ENCODE peak calls at places on chromosomes 3 and 15, in six cellular contexts. F is A549, X is endothelial cell of umbilical vein, K is GM12878, J is K562, S is HepG2. V is an unnamed sample.

GRCh38 chr3:66797916-66798560 is 200.1 kb upstream of the KBTBD8 start:
- DNase-seq in X (peak), J (no peak), F (no peak), S (no peak), K (no peak), V (no peak)

GRCh38 chr3:195046441-195046840 is 224.5 kb downstream of the XXYLT1 start:
- DNase-seq in F (no peak), S (no peak), J (no peak), K (no peak), X (no peak), V (no peak)

GRCh38 chr3:98021821-98022220 is 13.3 kb downstream of the GABRR3 start:
- DNase-seq in X (no peak), J (no peak), S (no peak), K (no peak), F (no peak), V (no peak)

GRCh38 chr15:51192560-51193280 is 98.0 kb upstream of the TNFAIP8L3 start:
- DNase-seq in S (peak), J (peak), F (peak), X (peak), K (peak), V (peak)

GRCh38 chr3:27244374-27244773 is 124.8 kb downstream of the NEK10 start:
- DNase-seq in S (no peak), J (no peak), F (no peak), K (no peak), X (no peak), V (peak)

GRCh38 chr3:46865034-46865507 is 1.8 kb upstream of the MYL3 start:
- DNase-seq in X (no peak), F (no peak), J (no peak), K (no peak), S (no peak), V (no peak)

GRCh38 chr15:68586274-68586961 is 7.6 kb downstream of the CORO2B start:
- DNase-seq in K (no peak), S (peak), X (peak), F (peak), J (no peak), V (peak)

GRCh38 chr3:195900426-195901355 is 7.7 kb downstream of the TNK2 start:
- DNase-seq in F (no peak), K (no peak), S (peak), X (no peak), J (no peak), V (peak)

GRCh38 chr3:151166161-151166560 is 36.9 kb downstream of the GPR171 start:
- DNase-seq in X (no peak), F (peak), J (no peak), K (no peak), S (peak), V (peak)

GRCh38 chr15:99409097-99409473 is 156.7 kb upstream of the MEF2A start:
- DNase-seq in J (no peak), F (peak), K (no peak), X (peak), S (peak), V (peak)

GRCh38 chr3:37072892-37073291 is 79.6 kb downstream of the MLH1 start:
- DNase-seq in K (no peak), F (no peak), S (no peak), X (peak), J (no peak), V (no peak)

GRCh38 chr3:125683067-125683844 is 88.0 kb upstream of the OSBPL11 start:
- DNase-seq in J (no peak), X (no peak), K (no peak), F (no peak), S (no peak), V (no peak)

GRCh38 chr15:31298707-31299172 is 27.9 kb upstream of the KLF13 start:
- DNase-seq in J (peak), K (no peak), X (no peak), F (no peak), S (no peak), V (no peak)

GRCh38 chr15:101451192-101451799 is 38.2 kb downstream of the PCSK6 start:
- DNase-seq in J (peak), K (no peak), X (no peak), S (no peak), F (no peak), V (peak)

GRCh38 chr3:28924744-28925360 is 356.0 kb upstream of the RBMS3 start:
- DNase-seq in J (no peak), K (no peak), X (no peak), S (no peak), F (peak), V (no peak)

GRCh38 chr15:80503319-80503952 is 99.3 kb downstream of the ARNT2 start:
- DNase-seq in J (no peak), X (no peak), S (no peak), K (no peak), F (no peak), V (no peak)

GRCh38 chr3:18891641-18892040 is 256.7 kb upstream of the KCNH8 start:
- DNase-seq in X (no peak), F (no peak), J (no peak), S (no peak), K (no peak), V (peak)

GRCh38 chr15:98938804-98939203 is 68.8 kb downstream of the PGPEP1L start:
- DNase-seq in F (no peak), J (no peak), K (no peak), X (no peak), S (no peak), V (no peak)

GRCh38 chr3:114409291-114409690 is 115.5 kb downstream of the TIGIT start:
- DNase-seq in K (no peak), S (no peak), X (no peak), J (no peak), F (no peak), V (no peak)

GRCh38 chr3:143918848-143919247 is 52.8 kb upstream of the DIPK2A start:
- DNase-seq in J (no peak), K (no peak), F (no peak), S (no peak), X (no peak), V (no peak)

GRCh38 chr3:188170461-188171459 is 16.8 kb downstream of the LPP start:
- DNase-seq in K (no peak), S (peak), F (peak), X (no peak), J (no peak), V (no peak)

GRCh38 chr3:122233109-122233952 is 49.9 kb downstream of the CASR start:
- DNase-seq in K (peak), F (no peak), J (no peak), S (no peak), X (no peak), V (peak)

GRCh38 chr3:107992976-107993684 is 97.7 kb downstream of the CD47 start:
- DNase-seq in X (no peak), J (no peak), S (no peak), F (peak), K (no peak), V (no peak)

GRCh38 chr3:50292159-50292923 is at the start of gene IFRD2:
- DNase-seq in F (peak), J (peak), S (peak), X (peak), K (peak), V (peak)

GRCh38 chr3:82143661-82144405 is 382.4 kb upstream of the GBE1 start:
- DNase-seq in J (no peak), K (no peak), X (peak), F (no peak), S (no peak), V (no peak)

GRCh38 chr3:147574622-147575021 is 165.5 kb downstream of the ZIC1 start:
- DNase-seq in S (no peak), X (no peak), F (no peak), K (no peak), J (no peak), V (no peak)

GRCh38 chr3:39148116-39149058 is 5.0 kb downstream of the CSRNP1 start:
- DNase-seq in F (no peak), X (peak), K (no peak), S (no peak), J (peak), V (peak)

GRCh38 chr3:68007621-68008226 is 353.3 kb upstream of the SUCLG2 start:
- DNase-seq in K (no peak), S (no peak), X (no peak), F (no peak), J (no peak), V (no peak)

GRCh38 chr3:20323307-20323927 is 137.4 kb upstream of the SGO1 start:
- DNase-seq in K (no peak), F (no peak), X (no peak), S (peak), J (peak), V (no peak)

GRCh38 chr15:72369964-72370363 is 5.8 kb downstream of the HEXA start:
- DNase-seq in F (no peak), X (peak), K (no peak), J (no peak), S (no peak), V (peak)

DNA sequence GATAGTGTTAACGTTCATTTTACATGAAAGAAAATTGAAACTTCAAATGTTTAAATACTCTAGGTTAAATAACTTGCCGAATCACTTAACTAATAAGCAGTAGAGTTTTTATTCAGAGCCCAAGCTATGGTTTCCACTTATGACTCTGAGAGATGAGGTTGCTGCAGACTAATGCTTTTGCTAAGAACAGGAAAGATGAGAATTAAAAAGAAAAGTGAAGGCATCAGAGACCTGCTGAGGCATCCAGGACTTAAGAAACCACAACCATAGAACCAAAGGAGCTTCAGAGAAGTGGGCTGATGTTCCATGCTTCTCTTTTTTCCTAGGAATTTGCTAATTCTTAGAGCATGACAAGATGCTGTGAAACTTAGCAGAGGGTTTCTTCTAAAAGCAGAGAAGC is 9.5 kb downstream of the HMG20A start:
- DNase-seq in J (no peak), S (no peak), K (no peak), F (no peak), X (no peak), V (no peak)
- H3K4me3 ChIP-seq in J (no peak), S (no peak), K (no peak), F (no peak), X (no peak), V (no peak)

DNA sequence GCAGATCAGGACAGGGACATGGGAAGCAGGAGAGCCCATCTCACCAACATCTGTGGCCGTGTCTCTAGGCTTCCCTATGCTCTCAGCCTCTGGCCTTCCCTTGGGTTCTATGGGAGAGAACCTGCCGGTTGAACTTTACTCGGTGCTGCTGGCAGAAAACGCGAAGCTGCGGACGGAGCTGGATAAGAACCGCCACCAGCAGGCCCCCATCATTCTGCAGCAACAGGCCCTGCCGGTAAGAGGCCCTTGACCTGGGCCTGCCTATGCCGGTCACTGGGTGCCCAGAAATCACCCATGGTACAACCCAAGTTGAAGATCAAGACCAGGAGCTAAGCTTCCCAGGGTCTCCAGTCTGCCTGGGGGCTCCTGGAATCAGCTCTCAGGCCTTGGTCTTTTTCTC is 34.8 kb downstream of the CYP11A1 start:
- DNase-seq in J (no peak), K (no peak), S (no peak), F (no peak), X (no peak), V (no peak)
- TF ChIP-seq MAX in J (no peak), K (no peak), S (no peak), F (no peak), X (no peak), V (no peak)

GRCh38 chr3:149579161-149579560 is 78.7 kb downstream of the WWTR1 start:
- DNase-seq in S (no peak), X (no peak), F (no peak), K (no peak), J (no peak), V (no peak)

GRCh38 chr3:149581681-149582349 is 76.0 kb downstream of the WWTR1 start:
- DNase-seq in S (no peak), X (peak), F (peak), J (peak), K (no peak), V (no peak)

GRCh38 chr3:149581248-149581647 is 76.6 kb downstream of the WWTR1 start:
- DNase-seq in K (no peak), J (no peak), S (no peak), F (no peak), X (no peak), V (no peak)

GRCh38 chr3:149577801-149578200 is 80.0 kb downstream of the WWTR1 start:
- DNase-seq in X (no peak), S (no peak), K (no peak), J (no peak), F (no peak), V (no peak)

DNA sequence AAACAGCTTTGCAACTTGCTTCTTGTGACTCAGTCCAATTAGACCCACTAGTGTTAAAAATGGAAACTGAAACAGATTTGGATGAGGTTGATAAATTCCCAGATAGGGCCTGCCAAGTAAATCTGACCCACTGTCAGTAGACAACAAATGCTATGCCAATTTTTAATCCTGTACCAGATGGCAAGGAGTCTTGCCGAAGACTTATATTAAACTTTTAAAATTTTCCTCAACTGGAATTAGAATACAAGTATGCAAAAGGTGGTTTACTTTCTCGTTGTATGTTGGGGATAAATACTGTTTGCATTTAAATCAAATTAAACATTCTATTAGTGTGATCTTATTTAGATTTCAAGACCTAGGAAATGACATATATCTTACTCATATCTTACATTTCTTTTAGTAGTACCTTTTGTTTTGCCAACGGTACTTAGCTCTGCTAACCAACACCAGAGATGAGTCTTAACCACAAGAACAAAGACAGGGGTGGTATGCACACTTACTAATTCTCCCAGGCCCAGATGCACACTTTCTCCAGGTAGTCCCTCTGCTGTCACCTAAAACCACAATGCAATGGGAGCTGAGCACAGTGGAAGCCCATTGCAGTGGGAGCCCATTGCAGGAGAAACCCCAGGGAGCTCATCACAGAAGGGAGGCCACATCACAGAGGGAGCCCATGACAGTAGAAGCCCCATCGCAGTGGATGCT is 77.8 kb downstream of the WWTR1 start:
- DNase-seq in S (no peak), J (no peak), K (no peak), X (peak), F (no peak), V (no peak)
- TF ChIP-seq MYC in S (no peak), J (no peak), K (no peak), X (no peak), F (no peak), V (no peak)

DNA sequence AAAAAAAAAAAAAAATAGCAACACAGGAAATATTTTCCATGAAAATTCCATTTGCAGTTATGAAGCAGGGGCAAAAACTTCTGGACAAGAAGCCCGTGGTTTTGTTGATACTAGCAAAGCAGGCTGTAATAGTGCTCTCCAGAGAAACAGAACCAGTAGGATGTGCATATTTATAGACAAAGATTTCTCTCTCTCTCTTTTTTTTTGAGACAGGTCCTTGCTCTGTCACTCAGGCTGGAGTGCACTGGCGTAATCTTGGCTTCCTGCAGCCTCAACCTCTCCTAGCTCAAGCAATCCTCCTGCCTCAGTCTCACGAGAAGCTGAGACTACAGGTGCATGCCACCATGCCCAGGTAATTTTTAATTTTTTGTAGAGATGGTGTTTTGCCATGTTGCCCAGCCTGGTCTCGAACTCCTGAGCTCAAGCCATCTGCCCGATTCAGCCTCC is 67.1 kb upstream of the CHD2 start:
- DNase-seq in X (peak), F (no peak), J (no peak), S (no peak), K (no peak), V (peak)
- H3K4me3 ChIP-seq in X (no peak), F (no peak), J (no peak), S (no peak), K (peak), V (no peak)